ENCODE peak calls at places on chromosomes 16 and 17, in six cellular contexts. U is hepatocyte, P is AG04450, E is sigmoid colon, N is lower lobe of right lung, X is A549. G is an unnamed sample.

GRCh38 chr16:49822649-49823370 is 33.1 kb downstream of the ZNF423 start:
- DNase-seq in U (no peak), P (no peak), E (no peak), N (no peak), X (no peak), G (no peak)

GRCh38 chr17:37672545-37673078 is 29.4 kb upstream of the DDX52 start:
- DNase-seq in U (no peak), P (no peak), E (no peak), N (no peak), X (no peak), G (no peak)

GRCh38 chr17:2018716-2019490 is 6.2 kb downstream of the RTN4RL1 start:
- DNase-seq in U (no peak), P (no peak), E (no peak), N (no peak), X (no peak), G (no peak)

GRCh38 chr17:51165680-51166197 is 472 bp upstream of the NME2 start:
- DNase-seq in U (peak; percentile 51), P (no peak), E (peak; percentile 73), N (no peak), X (no peak), G (peak; percentile 93)

GRCh38 chr17:52027620-52028019 is 130.9 kb downstream of the CA10 start:
- DNase-seq in U (peak; percentile 23), P (no peak), E (no peak), N (no peak), X (peak; percentile 9), G (no peak)

GRCh38 chr17:68684860-68685493 is 83.8 kb upstream of the FAM20A start:
- DNase-seq in U (no peak), P (no peak), E (no peak), N (no peak), X (no peak), G (no peak)

GRCh38 chr16:70588565-70588964 is 57.8 kb upstream of the IL34 start:
- DNase-seq in U (no peak), P (no peak), E (no peak), N (no peak), X (no peak), G (no peak)

GRCh38 chr16:49378238-49378637 is 4.6 kb downstream of the C16orf78 start:
- DNase-seq in U (no peak), P (no peak), E (no peak), N (no peak), X (no peak), G (no peak)

GRCh38 chr16:58198739-58199411 is 969 bp upstream of the CSNK2A2 start:
- DNase-seq in U (no peak), P (no peak), E (no peak), N (no peak), X (no peak), G (no peak)

GRCh38 chr16:25108054-25108453 is 3.5 kb upstream of the LCMT1 start:
- DNase-seq in U (no peak), P (no peak), E (no peak), N (no peak), X (peak; percentile 52), G (peak; percentile 58)

GRCh38 chr17:9529033-9529748 is 46.4 kb downstream of the STX8 start:
- DNase-seq in U (peak; percentile 11), P (no peak), E (no peak), N (no peak), X (peak; percentile 55), G (no peak)

GRCh38 chr17:46175891-46176290 is 17.3 kb downstream of the KANSL1 start:
- DNase-seq in U (no peak), P (no peak), E (no peak), N (no peak), X (no peak), G (no peak)

GRCh38 chr17:20053343-20053964 is 44.3 kb downstream of the SPECC1 start:
- DNase-seq in U (no peak), P (no peak), E (no peak), N (no peak), X (peak; percentile 31), G (no peak)

GRCh38 chr16:51592013-51592501 is 441.0 kb upstream of the SALL1 start:
- DNase-seq in U (peak; percentile 22), P (no peak), E (no peak), N (no peak), X (no peak), G (no peak)

GRCh38 chr16:15671530-15672117 is 21.6 kb downstream of the NDE1 start:
- DNase-seq in U (no peak), P (no peak), E (no peak), N (no peak), X (no peak), G (no peak)

GRCh38 chr16:15672514-15673167 is 22.6 kb downstream of the NDE1 start:
- DNase-seq in U (peak; percentile 74), P (peak; percentile 87), E (peak; percentile 98), N (peak; percentile 92), X (peak; percentile 90), G (no peak)

GRCh38 chr16:15677447-15677846 is 27.4 kb downstream of the NDE1 start:
- DNase-seq in U (no peak), P (no peak), E (no peak), N (no peak), X (no peak), G (no peak)

GRCh38 chr16:15676506-15676905 is 26.5 kb downstream of the NDE1 start:
- DNase-seq in U (no peak), P (no peak), E (no peak), N (no peak), X (no peak), G (no peak)

GRCh38 chr16:15674571-15674970 is 24.5 kb downstream of the NDE1 start:
- DNase-seq in U (no peak), P (no peak), E (no peak), N (no peak), X (no peak), G (no peak)
- TF ChIP-seq CTCF in U (no peak), P (no peak), E (no peak), N (no peak), X (no peak), G (no peak)

GRCh38 chr16:85199880-85200279 is 87.6 kb upstream of the CIBAR2 start:
- DNase-seq in U (no peak), P (no peak), E (no peak), N (no peak), X (no peak), G (no peak)

GRCh38 chr16:85202051-85202601 is 89.9 kb upstream of the CIBAR2 start:
- DNase-seq in U (no peak), P (no peak), E (no peak), N (no peak), X (no peak), G (no peak)

GRCh38 chr16:85201566-85201965 is 89.3 kb upstream of the CIBAR2 start:
- DNase-seq in U (no peak), P (no peak), E (no peak), N (no peak), X (no peak), G (no peak)

GRCh38 chr16:85199069-85199725 is 86.9 kb upstream of the CIBAR2 start:
- DNase-seq in U (no peak), P (no peak), E (no peak), N (no peak), X (peak; percentile 29), G (no peak)

DNA sequence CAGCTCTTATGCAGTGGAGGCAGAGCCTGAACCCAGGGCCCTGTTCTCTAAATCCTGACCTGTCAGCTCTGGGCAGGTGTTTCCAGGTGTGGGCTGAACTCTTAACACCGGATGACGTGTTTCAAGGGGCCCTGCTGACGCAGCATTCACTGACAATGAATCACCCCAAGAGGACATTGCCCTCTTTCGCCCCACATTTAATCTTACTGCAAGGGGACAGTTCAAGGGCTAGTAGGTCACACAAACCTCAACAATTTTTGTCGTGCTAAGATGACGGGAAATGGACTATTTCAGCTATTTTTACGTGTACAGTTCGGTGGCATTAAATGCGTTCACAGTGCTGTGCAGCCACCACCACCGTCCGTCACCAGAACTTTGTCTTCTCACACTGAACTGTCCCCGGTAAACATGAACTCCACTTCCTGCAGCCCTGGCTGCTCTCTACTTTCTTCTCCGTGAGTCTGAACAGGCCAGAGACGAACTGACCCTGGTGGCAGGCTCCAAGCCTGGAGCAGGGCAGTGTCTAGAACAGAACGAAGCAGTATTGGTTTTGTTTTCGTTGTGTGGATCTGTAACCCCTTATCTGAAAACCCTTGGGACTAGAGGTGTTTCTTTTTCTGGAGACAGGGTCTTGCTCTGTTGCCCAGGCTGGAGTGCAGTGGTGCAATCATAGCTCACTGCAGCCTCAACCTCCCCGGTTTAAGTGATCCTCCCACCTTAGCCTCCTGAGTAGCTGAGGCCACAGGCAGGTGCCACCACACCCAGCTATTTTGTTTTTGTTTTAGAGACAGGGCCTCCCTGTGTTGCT is 88.4 kb upstream of the CIBAR2 start:
- DNase-seq in U (peak; percentile 84), P (no peak), E (no peak), N (no peak), X (no peak), G (no peak)
- H3K27ac ChIP-seq in U (peak overlapping the region; percentile 87), P (peak overlapping the region; percentile 57), E (no peak overlapping the region), N (no peak overlapping the region), X (no peak overlapping the region), G (no peak overlapping the region)

DNA sequence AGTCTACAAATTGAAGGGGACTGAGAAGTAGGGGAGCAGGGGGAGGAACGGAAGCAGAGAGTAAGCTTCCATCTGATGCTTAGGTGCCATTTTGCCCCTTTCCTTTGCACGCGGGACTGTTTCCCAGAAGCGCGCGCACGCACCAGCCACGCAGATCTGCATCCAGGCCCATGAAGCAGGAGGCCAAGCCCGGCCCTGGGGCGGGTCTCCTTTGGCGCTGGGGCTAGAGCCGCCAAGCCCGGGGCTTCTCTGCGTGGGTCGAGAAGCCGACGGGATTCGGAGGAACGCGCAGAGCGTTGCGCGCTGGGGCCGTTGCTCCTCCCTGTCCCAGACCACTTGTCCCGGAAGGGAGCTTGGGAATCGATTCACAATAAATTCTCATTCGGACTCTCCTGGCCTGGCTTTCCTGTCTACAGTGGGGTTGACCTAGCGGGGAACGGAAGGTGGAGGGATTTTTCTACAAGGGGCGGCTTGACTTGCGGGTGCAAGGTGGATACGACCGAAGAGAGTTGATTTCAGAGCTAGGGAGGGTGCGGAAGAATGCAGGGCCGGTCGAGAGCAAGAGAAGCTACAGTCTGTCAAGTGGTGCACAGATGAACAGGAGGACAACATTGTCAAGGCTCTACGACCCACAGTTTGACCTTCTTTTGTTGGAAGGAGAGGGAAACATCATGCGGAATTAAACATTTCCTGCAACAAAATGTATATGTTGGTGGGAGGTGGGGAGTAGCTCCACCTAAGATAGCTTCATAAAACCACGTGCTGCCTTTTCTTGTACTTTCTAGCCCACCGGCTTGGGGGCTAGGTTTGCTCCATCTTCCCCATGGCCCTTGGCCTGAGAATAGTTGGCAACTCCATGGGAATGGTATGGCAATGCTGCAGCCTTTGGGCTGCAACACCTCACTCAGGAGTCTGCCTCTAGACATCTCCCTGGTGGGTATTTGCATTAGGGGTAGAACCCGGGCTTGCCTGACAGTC is 4.5 kb downstream of the HOXB9 start:
- DNase-seq in U (no peak), P (no peak), E (no peak), N (no peak), X (no peak), G (no peak)
- H3K4me3 ChIP-seq in U (no peak overlapping the region), P (no peak overlapping the region), E (no peak overlapping the region), N (no peak overlapping the region), X (no peak overlapping the region), G (no peak overlapping the region)

GRCh38 chr16:89293276-89294143 is 76.0 kb downstream of the ZNF778 start:
- DNase-seq in U (no peak), P (no peak), E (no peak), N (no peak), X (no peak), G (no peak)
- TF ChIP-seq CTCF in U (no peak), P (peak; percentile 17), E (no peak), N (no peak), X (no peak), G (no peak)

GRCh38 chr17:35051579-35052239 is 11.8 kb downstream of the RFFL start:
- DNase-seq in U (peak; percentile 24), P (no peak), E (no peak), N (no peak), X (no peak), G (no peak)
- H3K27ac ChIP-seq in U (peak overlapping the region; percentile 80), P (peak overlapping the region; percentile 32), E (peak overlapping the region; percentile 28), N (peak overlapping the region; percentile 75), X (peak overlapping the region; percentile 23), G (no peak overlapping the region)

G was measured in WERI-Rb-1.